ENCODE peak calls at places on chromosomes 3 and 15, in four cellular contexts. V is osteoblast, P is endothelial cell of umbilical vein, F is colonic mucosa. W is an unnamed sample.

GRCh38 chr3:178388473-178388872 is 147.8 kb upstream of the KCNMB2 start:
- DNase-seq in V (no peak), P (no peak), F (no peak), W (no peak)

GRCh38 chr3:111998661-111999641 is at the start of gene TAGLN3:
- DNase-seq in V (peak; percentile 77), P (peak; percentile 20), F (no peak), W (peak; percentile 68)

GRCh38 chr3:158801200-158801599 is 654 bp upstream of the MFSD1 start:
- DNase-seq in V (no peak), P (peak; percentile 37), F (peak; percentile 59), W (no peak)

GRCh38 chr3:69115731-69116130 is 6.7 kb downstream of the LMOD3 start:
- DNase-seq in V (peak; percentile 45), P (peak; percentile 25), F (no peak), W (no peak)

GRCh38 chr15:66862878-66863335 is 160.9 kb downstream of the SMAD6 start:
- DNase-seq in V (peak; percentile 86), P (peak; percentile 85), F (peak; percentile 88), W (peak; percentile 61)

GRCh38 chr15:101675015-101675414 is 22.8 kb upstream of the TM2D3 start:
- DNase-seq in V (peak; percentile 74), P (no peak), F (no peak), W (no peak)

GRCh38 chr3:189909139-189909538 is 211.6 kb downstream of the P3H2 start:
- DNase-seq in V (no peak), P (no peak), F (no peak), W (no peak)

GRCh38 chr3:194023501-194024280 is 112.3 kb upstream of the HES1 start:
- DNase-seq in V (no peak), P (peak; percentile 24), F (no peak), W (no peak)

GRCh38 chr3:167615030-167615429 is 38.7 kb downstream of the WDR49 start:
- DNase-seq in V (peak; percentile 36), P (no peak), F (no peak), W (no peak)

GRCh38 chr3:195879416-195880036 is 28.8 kb downstream of the TNK2 start:
- DNase-seq in V (peak; percentile 76), P (no peak), F (no peak), W (no peak)
- H3K27ac ChIP-seq in V (no peak overlapping the region), P (no peak overlapping the region), F (no peak overlapping the region), W (peak overlapping the region; percentile 23)

GRCh38 chr15:86064326-86064725 is 15.3 kb upstream of the AGBL1 start:
- DNase-seq in V (no peak), P (no peak), F (no peak), W (no peak)
- H3K27ac ChIP-seq in V (no peak overlapping the region), P (no peak overlapping the region), F (no peak overlapping the region), W (no peak overlapping the region)

GRCh38 chr3:9807981-9808344 is 2.1 kb upstream of the TTLL3 start:
- DNase-seq in V (no peak), P (no peak), F (no peak), W (no peak)
- H3K27ac ChIP-seq in V (no peak overlapping the region), P (no peak overlapping the region), F (no peak overlapping the region), W (no peak overlapping the region)

GRCh38 chr3:71254251-71254650 is 329.3 kb downstream of the FOXP1 start:
- DNase-seq in V (no peak), P (no peak), F (no peak), W (no peak)
- H3K27ac ChIP-seq in V (peak overlapping the region; percentile 92), P (no peak overlapping the region), F (peak overlapping the region; percentile 56), W (no peak overlapping the region)

GRCh38 chr15:80502782-80503181 is 98.6 kb downstream of the ARNT2 start:
- DNase-seq in V (no peak), P (no peak), F (no peak), W (no peak)
- H3K27ac ChIP-seq in V (no peak overlapping the region), P (no peak overlapping the region), F (no peak overlapping the region), W (peak overlapping the region; percentile 74)

DNA sequence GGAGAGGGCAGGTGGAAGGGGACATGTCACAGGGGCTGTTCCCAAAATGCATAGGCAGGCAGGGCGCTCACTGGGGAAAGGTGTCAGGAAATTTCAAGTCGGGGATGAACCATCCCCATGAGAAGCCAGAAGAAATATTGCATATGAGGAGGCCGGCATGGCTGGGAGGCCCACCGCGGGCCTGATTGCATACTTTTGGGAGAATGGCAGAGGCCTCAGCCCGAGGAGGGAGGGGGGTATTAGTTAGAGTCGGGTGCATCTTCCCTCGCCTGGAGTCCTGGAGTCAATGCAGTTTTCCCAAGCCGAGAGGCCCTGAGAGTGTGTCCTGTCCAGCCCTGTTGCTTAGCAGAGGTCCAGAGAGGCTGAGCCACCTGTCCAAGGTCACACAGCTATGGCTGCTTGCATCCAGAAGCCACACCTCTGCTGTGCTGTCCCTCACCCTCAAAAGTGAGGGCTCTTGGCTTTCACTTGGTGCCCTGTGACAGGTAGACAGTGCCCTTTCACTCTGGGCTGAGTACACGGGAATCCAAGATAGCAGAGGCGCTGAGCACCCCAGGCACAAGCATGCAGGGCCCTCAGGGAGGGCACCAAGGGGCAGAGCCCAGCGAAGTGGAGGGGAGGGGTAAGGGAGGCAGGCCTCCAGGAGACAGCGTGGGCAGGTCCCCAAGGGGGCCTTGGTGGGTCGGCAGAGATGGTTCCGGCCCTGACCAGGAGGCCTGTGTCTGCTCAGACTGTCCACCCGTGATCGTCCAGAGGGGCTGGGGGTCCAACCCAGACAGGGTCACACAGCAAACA is 48.5 kb downstream of the GRIP2 start:
- DNase-seq in V (peak; percentile 61), P (no peak), F (no peak), W (no peak)
- H3K27ac ChIP-seq in V (no peak overlapping the region), P (no peak overlapping the region), F (no peak overlapping the region), W (no peak overlapping the region)

GRCh38 chr3:39405687-39406367 is 693 bp upstream of the RPSA start:
- DNase-seq in V (no peak), P (no peak), F (no peak), W (no peak)

GRCh38 chr3:39407259-39407629 is 724 bp downstream of the RPSA start:
- DNase-seq in V (peak; percentile 56), P (peak; percentile 36), F (no peak), W (no peak)

GRCh38 chr3:39406368-39407258 is at the start of gene RPSA:
- DNase-seq in V (peak; percentile 96), P (peak; percentile 96), F (peak; percentile 96), W (peak; percentile 97)

GRCh38 chr3:39407773-39408492 is 1.4 kb downstream of the RPSA start:
- DNase-seq in V (peak; percentile 51), P (no peak), F (no peak), W (no peak)

DNA sequence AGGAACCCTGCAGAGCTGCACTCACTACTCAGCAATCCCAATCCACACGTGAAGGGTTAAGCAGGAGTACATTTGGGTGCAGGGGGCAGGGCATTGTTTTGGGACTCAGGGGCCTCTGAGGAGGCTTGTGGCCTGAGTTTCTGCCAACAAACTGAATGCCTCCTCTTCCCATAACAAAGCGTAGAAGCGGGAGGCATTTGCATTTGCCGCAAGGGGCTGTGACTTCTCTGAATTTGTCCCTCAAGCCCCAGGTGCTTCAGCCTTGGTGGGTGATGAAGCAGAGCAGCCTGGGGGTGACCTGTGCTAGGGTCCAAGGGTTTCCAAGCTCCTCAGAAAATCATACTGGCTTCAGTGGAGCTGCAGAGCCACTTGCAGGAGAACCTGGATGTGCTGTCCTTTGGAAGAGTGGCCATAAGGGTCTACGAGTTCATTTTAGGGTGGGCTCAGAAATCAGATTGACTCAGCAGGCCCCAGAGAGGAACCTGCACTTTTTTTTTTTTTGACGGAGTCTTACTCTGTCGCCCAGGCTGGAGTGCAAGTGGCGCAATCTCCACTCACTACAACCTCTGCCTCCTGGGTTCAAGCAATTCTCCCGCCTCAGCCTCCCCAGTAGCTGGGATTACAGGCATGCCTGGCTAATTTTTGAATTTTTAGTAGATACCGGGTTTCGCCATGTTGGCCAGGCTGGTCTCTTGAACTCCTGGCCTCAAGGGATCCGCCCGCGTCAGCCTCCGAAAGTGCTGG is 1.4 kb upstream of the RPSA start:
- DNase-seq in V (peak; percentile 49), P (no peak), F (no peak), W (no peak)
- H3K27ac ChIP-seq in V (no peak overlapping the region), P (no peak overlapping the region), F (no peak overlapping the region), W (no peak overlapping the region)

DNA sequence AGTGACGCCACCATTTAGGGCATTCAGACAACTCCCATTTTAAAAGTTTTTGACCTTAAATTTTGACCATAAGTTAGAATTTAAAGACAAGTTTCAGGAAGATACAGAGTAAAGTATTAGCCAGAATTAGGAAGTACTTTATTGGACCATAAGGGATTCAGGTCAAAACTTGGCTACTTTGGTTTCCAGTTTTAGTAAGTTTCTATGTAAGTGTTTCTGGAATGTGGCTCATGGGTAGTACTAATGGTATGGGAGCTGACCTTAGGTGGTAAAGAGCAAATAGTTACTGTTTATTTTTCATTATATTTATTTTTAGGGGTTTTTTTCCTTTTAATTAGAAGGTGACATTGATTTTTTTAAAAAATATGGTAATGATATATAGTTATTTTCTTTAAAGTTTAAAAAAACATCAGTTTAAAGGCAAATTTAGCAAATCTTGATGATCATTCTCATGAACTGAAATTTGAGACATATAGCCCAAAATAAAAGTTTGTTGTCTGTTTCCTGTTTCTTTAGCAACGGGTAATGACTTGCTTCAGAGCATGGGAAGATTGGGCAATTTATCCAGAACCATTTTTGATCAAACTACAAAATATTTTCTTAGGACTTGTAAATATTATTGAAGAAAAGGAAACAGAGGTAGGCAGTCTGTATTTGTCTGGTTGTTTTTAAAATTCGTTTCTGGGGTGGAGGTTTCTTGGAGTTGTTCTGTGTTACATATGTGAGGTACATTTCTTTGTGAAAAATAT is 34.3 kb downstream of the U2SURP start:
- DNase-seq in V (no peak), P (no peak), F (no peak), W (no peak)
- H3K27ac ChIP-seq in V (peak overlapping the region; percentile 53), P (no peak overlapping the region), F (no peak overlapping the region), W (no peak overlapping the region)

GRCh38 chr3:16058511-16058910 is 116.0 kb upstream of the GALNT15 start:
- DNase-seq in V (peak; percentile 34), P (no peak), F (no peak), W (no peak)

GRCh38 chr3:16055606-16056209 is 118.8 kb upstream of the GALNT15 start:
- DNase-seq in V (peak; percentile 34), P (peak; percentile 86), F (no peak), W (no peak)

GRCh38 chr3:16053794-16054193 is 120.7 kb upstream of the GALNT15 start:
- DNase-seq in V (peak; percentile 42), P (no peak), F (no peak), W (no peak)

GRCh38 chr3:16059081-16059537 is 115.4 kb upstream of the GALNT15 start:
- DNase-seq in V (no peak), P (no peak), F (no peak), W (no peak)

GRCh38 chr3:16056210-16056607 is 118.3 kb upstream of the GALNT15 start:
- DNase-seq in V (no peak), P (peak; percentile 35), F (no peak), W (no peak)
- H3K27ac ChIP-seq in V (peak overlapping the region; percentile 70), P (peak overlapping the region; percentile 75), F (no peak overlapping the region), W (peak overlapping the region; percentile 80)

DNA sequence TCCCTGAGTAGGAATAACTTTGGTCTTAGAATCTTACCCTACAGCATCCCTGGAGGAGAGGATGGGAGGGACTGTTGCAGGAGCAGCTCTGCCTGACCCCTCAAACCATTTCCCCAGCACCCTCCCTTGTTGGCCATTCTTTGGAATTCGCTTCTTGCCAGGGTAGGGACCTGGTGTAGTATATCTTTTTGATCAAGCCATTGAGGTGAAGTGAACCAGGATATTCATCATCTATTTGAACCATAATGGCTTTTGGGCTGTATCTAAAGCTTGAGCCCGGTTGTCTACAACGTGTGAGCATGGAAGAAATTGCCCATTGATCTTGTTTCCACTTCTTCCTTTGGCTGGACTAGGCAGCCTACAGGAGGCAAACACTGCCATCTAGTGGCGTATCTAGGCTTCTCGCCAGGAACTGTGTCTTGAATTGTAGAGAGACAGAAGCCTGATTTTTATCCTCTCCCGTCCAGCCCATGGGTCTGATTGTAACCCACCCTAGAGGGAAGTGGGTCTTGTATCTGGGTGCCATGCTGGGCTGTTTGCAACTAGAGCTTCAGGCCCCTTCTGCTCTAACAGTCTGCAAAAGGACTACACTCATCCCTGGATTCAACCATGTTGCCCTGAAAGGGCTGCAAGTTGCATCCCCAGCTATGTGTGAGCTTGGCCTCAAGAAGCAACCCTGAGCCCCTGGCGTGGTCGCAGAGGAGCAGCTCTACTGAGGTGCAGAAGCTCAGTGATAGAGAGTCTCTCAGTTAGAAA is 170.4 kb upstream of the UMPS start:
- DNase-seq in V (peak; percentile 90), P (peak; percentile 78), F (peak; percentile 85), W (peak; percentile 69)
- H3K27ac ChIP-seq in V (peak overlapping the region; percentile 21), P (peak overlapping the region; percentile 16), F (peak overlapping the region; percentile 55), W (peak overlapping the region; percentile 75)

W was measured in dorsolateral prefrontal cortex.